ENCODE peak calls at places on chromosomes 11 and 22, in eight cellular contexts. C is body of pancreas; W is CD8-positive, alpha-beta memory T cell; H is kidney; Y is cardiac muscle cell; R is HCT116; U is heart right ventricle; V is tibial artery. P is an unnamed sample.
A peak's percentile ranks its signal among the peaks of the same experiment; 100 is the strongest.

GRCh38 chr11:65501530-65502273 is 2.9 kb downstream of the MALAT1 start:
- DNase-seq in W (no peak), C (no peak), H (no peak), R (no peak), U (no peak), Y (peak; percentile 73), V (no peak), P (no peak)

GRCh38 chr22:50314455-50315288 is 7.2 kb upstream of the PLXNB2 start:
- DNase-seq in H (peak; percentile 80), V (peak; percentile 76), C (no peak), Y (no peak), U (peak; percentile 61), W (peak; percentile 66), R (no peak), P (peak; percentile 92)

GRCh38 chr11:61009392-61010275 is 38.2 kb downstream of the CD6 start:
- DNase-seq in V (no peak), Y (no peak), U (no peak), H (peak; percentile 54), R (no peak), W (no peak), C (no peak), P (no peak)

GRCh38 chr11:17748761-17749721 is 14.5 kb downstream of the KCNC1 start:
- DNase-seq in H (peak; percentile 46), Y (no peak), W (no peak), C (no peak), R (no peak), V (peak; percentile 49), U (no peak), P (peak; percentile 53)

GRCh38 chr11:111427471-111427912 is 48.4 kb upstream of the POU2AF1 start:
- DNase-seq in Y (no peak), V (no peak), U (no peak), H (no peak), W (no peak), C (no peak), R (no peak), P (no peak)

GRCh38 chr11:61737636-61738386 is 14.6 kb upstream of the MYRF start:
- DNase-seq in V (no peak), H (no peak), Y (no peak), R (no peak), C (no peak), U (no peak), W (no peak), P (no peak)

GRCh38 chr22:38465673-38466490 is 2.0 kb upstream of the KDELR3 start:
- DNase-seq in V (no peak), R (no peak), H (peak; percentile 69), W (no peak), U (no peak), Y (no peak), C (no peak), P (no peak)

GRCh38 chr22:38153821-38154562 is 27.6 kb downstream of the PLA2G6 start:
- DNase-seq in R (no peak), W (no peak), H (peak; percentile 42), Y (no peak), U (no peak), V (peak; percentile 49), C (no peak), P (no peak)

GRCh38 chr11:1317432-1317831 is 8.0 kb upstream of the TOLLIP start:
- DNase-seq in W (no peak), U (no peak), V (no peak), C (no peak), R (no peak), H (no peak), Y (no peak), P (no peak)

GRCh38 chr11:96486890-96487633 is 97.2 kb downstream of the JRKL start:
- DNase-seq in U (no peak), W (no peak), H (no peak), V (no peak), Y (peak; percentile 30), R (no peak), C (peak; percentile 38), P (peak; percentile 43)

GRCh38 chr11:133198326-133198725 is 334.0 kb downstream of the OPCML start:
- DNase-seq in W (no peak), V (no peak), U (no peak), Y (no peak), R (no peak), H (no peak), C (no peak), P (no peak)

GRCh38 chr11:44816761-44817160 is 90.0 kb downstream of the TSPAN18 start:
- DNase-seq in W (no peak), Y (no peak), U (no peak), R (no peak), C (no peak), H (no peak), V (no peak), P (no peak)

GRCh38 chr11:56841210-56841810 is 92.8 kb upstream of the OR9G4 start:
- DNase-seq in U (no peak), H (no peak), W (no peak), V (no peak), C (peak; percentile 57), Y (peak; percentile 78), R (peak; percentile 27), P (no peak)

GRCh38 chr11:115645631-115646271 is 141.5 kb upstream of the CADM1 start:
- DNase-seq in C (no peak), Y (no peak), W (no peak), H (no peak), U (peak; percentile 62), V (no peak), R (no peak), P (no peak)

DNA sequence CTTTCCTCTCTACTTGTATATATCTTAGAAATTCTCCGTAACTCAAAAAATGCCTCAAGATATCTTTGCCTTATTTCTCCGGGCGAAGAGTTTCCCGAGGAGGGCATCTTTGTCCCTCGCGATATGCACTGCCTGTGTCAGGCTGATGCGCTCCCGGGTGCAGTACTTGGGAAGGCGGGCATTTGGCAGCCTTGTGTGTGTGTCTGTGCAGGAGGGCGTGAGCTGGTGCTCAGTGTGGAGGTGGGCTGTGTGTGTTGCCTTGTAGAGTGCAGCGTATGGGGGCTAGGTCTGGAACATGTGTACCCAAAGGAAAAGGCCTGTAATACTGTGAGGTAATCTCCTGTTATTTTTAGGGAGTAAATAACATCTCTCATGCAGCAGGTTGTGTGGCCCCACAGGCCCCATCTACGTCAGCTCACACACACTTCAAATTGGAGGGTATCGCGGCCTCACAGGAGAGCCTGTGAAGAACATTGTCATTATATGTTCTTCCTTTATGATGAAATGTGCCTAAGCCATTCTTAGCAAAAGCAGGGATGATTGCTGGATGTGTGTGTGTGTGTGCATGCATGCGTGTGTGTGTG is 77.5 kb downstream of the KCNJ1 start:
- DNase-seq in U (no peak), R (no peak), Y (peak; percentile 58), C (no peak), V (no peak), H (no peak), W (no peak), P (no peak)
- H3K4me1 ChIP-seq in U (peaks cover 36% of the 10 kb centered on the region), R (no peaks in the 10 kb centered on the region), Y (no peaks in the 10 kb centered on the region), C (no peaks in the 10 kb centered on the region), V (no peaks in the 10 kb centered on the region), H (peaks cover 6% of the 10 kb centered on the region), W (no peaks in the 10 kb centered on the region), P (no peaks in the 10 kb centered on the region)

GRCh38 chr11:31106326-31106725 is 263.2 kb downstream of the DCDC1 start:
- DNase-seq in U (no peak), R (no peak), C (no peak), H (no peak), V (no peak), W (no peak), Y (no peak), P (no peak)

GRCh38 chr11:31109446-31109845 is 260.1 kb downstream of the DCDC1 start:
- DNase-seq in W (no peak), C (no peak), U (no peak), Y (no peak), R (no peak), V (no peak), H (no peak), P (no peak)

GRCh38 chr11:31106963-31107576 is 262.5 kb downstream of the DCDC1 start:
- DNase-seq in W (no peak), V (no peak), R (peak; percentile 51), Y (peak; percentile 60), H (no peak), U (peak; percentile 24), C (peak; percentile 62), P (no peak)

GRCh38 chr11:31114437-31114836 is 255.1 kb downstream of the DCDC1 start:
- DNase-seq in U (no peak), V (no peak), W (no peak), Y (no peak), C (no peak), H (no peak), R (no peak), P (no peak)

GRCh38 chr11:31110825-31111224 is 258.7 kb downstream of the DCDC1 start:
- DNase-seq in R (no peak), V (no peak), C (no peak), Y (peak; percentile 29), H (no peak), U (no peak), W (no peak), P (no peak)
- H3K4me1 ChIP-seq in R (no peaks in the 10 kb centered on the region), V (no peaks in the 10 kb centered on the region), C (peaks cover 6% of the 10 kb centered on the region), Y (no peaks in the 10 kb centered on the region), H (no peaks in the 10 kb centered on the region), U (no peaks in the 10 kb centered on the region), W (no peaks in the 10 kb centered on the region), P (no peaks in the 10 kb centered on the region)

DNA sequence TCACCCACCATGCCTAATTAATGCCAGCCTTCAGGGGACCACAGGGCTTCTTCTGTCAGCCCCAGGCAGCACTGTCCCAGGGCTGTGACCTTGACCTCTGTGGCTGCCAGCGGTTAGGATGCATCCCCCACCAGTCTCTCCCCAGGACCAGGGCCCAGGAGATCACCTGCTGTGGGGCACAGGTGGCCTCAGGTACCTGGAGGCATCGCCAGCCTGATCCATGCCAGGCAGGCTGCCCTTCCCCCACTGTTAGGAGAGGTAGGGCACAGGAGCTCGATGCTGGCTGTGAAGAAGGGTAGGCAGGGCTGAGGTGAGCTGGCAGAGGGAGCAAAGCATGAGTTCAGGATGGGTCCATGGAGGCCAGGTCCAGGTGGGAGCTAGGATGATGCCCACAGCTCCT is 16.7 kb upstream of the MDK start:
- DNase-seq in H (peak; percentile 75), R (no peak), W (no peak), C (no peak), Y (no peak), V (no peak), U (peak; percentile 9), P (peak; percentile 45)
- H3K4me1 ChIP-seq in H (peaks cover 37% of the 10 kb centered on the region), R (peaks cover 20% of the 10 kb centered on the region), W (peaks cover 59% of the 10 kb centered on the region), C (peaks cover 38% of the 10 kb centered on the region), Y (peaks cover 36% of the 10 kb centered on the region), V (peaks cover 46% of the 10 kb centered on the region), U (peaks cover 78% of the 10 kb centered on the region), P (peaks cover 20% of the 10 kb centered on the region)

GRCh38 chr22:45316796-45317526 is 7.2 kb downstream of the FAM118A start:
- DNase-seq in W (no peak), H (no peak), R (no peak), Y (no peak), U (no peak), V (no peak), C (no peak), P (no peak)

GRCh38 chr22:45312415-45312814 is 2.7 kb downstream of the FAM118A start:
- DNase-seq in Y (no peak), U (no peak), H (no peak), C (no peak), V (no peak), R (no peak), W (no peak), P (peak; percentile 3)

GRCh38 chr22:45312856-45313255 is 3.1 kb downstream of the FAM118A start:
- DNase-seq in U (no peak), C (no peak), V (no peak), Y (no peak), W (no peak), H (no peak), R (no peak), P (no peak)

GRCh38 chr22:45314054-45314721 is 4.5 kb downstream of the FAM118A start:
- DNase-seq in U (no peak), H (peak; percentile 15), Y (peak; percentile 50), W (no peak), R (no peak), V (no peak), C (no peak), P (no peak)

GRCh38 chr22:45314789-45315188 is 5.1 kb downstream of the FAM118A start:
- DNase-seq in C (no peak), H (peak; percentile 2), R (no peak), Y (no peak), U (no peak), W (no peak), V (no peak), P (no peak)
- H3K4me1 ChIP-seq in C (peaks cover 31% of the 10 kb centered on the region), H (peaks cover 10% of the 10 kb centered on the region), R (peaks cover 11% of the 10 kb centered on the region), Y (peaks cover 66% of the 10 kb centered on the region), U (peaks cover 64% of the 10 kb centered on the region), W (peaks cover 60% of the 10 kb centered on the region), V (peaks cover 48% of the 10 kb centered on the region), P (peaks cover 69% of the 10 kb centered on the region)

P was measured in left lung.